ENCODE peak calls at places on chromosome 13, in six cellular contexts. One of them, this sample, is unnamed.

GRCh38 chr13:98109226-98109625 is 33.7 kb upstream of the FARP1 start:
- DNase-seq in lower leg skin: peak
- DNase-seq in spleen: no peak
- DNase-seq in tibial nerve: no peak
- DNase-seq in body of pancreas: no peak
- DNase-seq in GM12892: no peak
- DNase-seq in this sample: no peak

GRCh38 chr13:60583196-60583908 is 186.3 kb downstream of the TDRD3 start:
- DNase-seq in GM12892: no peak
- DNase-seq in lower leg skin: no peak
- DNase-seq in body of pancreas: no peak
- DNase-seq in tibial nerve: peak
- DNase-seq in spleen: no peak
- DNase-seq in this sample: no peak

GRCh38 chr13:23679214-23679613 is 109.0 kb downstream of the TNFRSF19 start:
- DNase-seq in body of pancreas: peak
- DNase-seq in tibial nerve: no peak
- DNase-seq in spleen: no peak
- DNase-seq in lower leg skin: no peak
- DNase-seq in GM12892: no peak
- DNase-seq in this sample: no peak

GRCh38 chr13:22589880-22590279 is 590.9 kb upstream of the SGCG start:
- DNase-seq in tibial nerve: no peak
- DNase-seq in lower leg skin: no peak
- DNase-seq in body of pancreas: no peak
- DNase-seq in GM12892: no peak
- DNase-seq in spleen: no peak
- DNase-seq in this sample: no peak

GRCh38 chr13:111082240-111082639 is 32.9 kb upstream of the ARHGEF7 start:
- DNase-seq in lower leg skin: no peak
- DNase-seq in tibial nerve: no peak
- DNase-seq in GM12892: no peak
- DNase-seq in body of pancreas: no peak
- DNase-seq in spleen: no peak
- DNase-seq in this sample: no peak

GRCh38 chr13:98312606-98313005 is 135.5 kb upstream of the RNF113B start:
- DNase-seq in spleen: no peak
- DNase-seq in GM12892: no peak
- DNase-seq in body of pancreas: peak
- DNase-seq in tibial nerve: no peak
- DNase-seq in lower leg skin: no peak
- DNase-seq in this sample: no peak

GRCh38 chr13:112346173-112346898 is 29.8 kb upstream of the SPACA7 start:
- DNase-seq in spleen: peak
- DNase-seq in body of pancreas: no peak
- DNase-seq in tibial nerve: no peak
- DNase-seq in lower leg skin: no peak
- DNase-seq in GM12892: no peak
- DNase-seq in this sample: no peak

GRCh38 chr13:99432637-99433542 is 68.4 kb upstream of the TM9SF2 start:
- DNase-seq in body of pancreas: peak
- DNase-seq in tibial nerve: peak
- DNase-seq in lower leg skin: peak
- DNase-seq in GM12892: peak
- DNase-seq in spleen: peak
- DNase-seq in this sample: peak

GRCh38 chr13:91627952-91628739 is 229.7 kb downstream of the GPC5 start:
- DNase-seq in tibial nerve: no peak
- DNase-seq in body of pancreas: no peak
- DNase-seq in spleen: no peak
- DNase-seq in GM12892: no peak
- DNase-seq in lower leg skin: no peak
- DNase-seq in this sample: no peak

GRCh38 chr13:109971006-109971744 is 184.8 kb upstream of the IRS2 start:
- DNase-seq in body of pancreas: no peak
- DNase-seq in GM12892: no peak
- DNase-seq in spleen: no peak
- DNase-seq in tibial nerve: no peak
- DNase-seq in lower leg skin: peak
- DNase-seq in this sample: no peak

GRCh38 chr13:19681517-19681916 is 48.1 kb downstream of the MPHOSPH8 start:
- DNase-seq in lower leg skin: no peak
- DNase-seq in body of pancreas: no peak
- DNase-seq in GM12892: no peak
- DNase-seq in tibial nerve: no peak
- DNase-seq in spleen: no peak
- DNase-seq in this sample: no peak

GRCh38 chr13:19864018-19864338 is 529 bp upstream of the ZMYM5 start:
- DNase-seq in GM12892: peak
- DNase-seq in body of pancreas: peak
- DNase-seq in spleen: no peak
- DNase-seq in lower leg skin: peak
- DNase-seq in tibial nerve: peak
- DNase-seq in this sample: peak

GRCh38 chr13:109383683-109384082 is 402.7 kb downstream of the IRS2 start:
- DNase-seq in spleen: no peak
- DNase-seq in lower leg skin: no peak
- DNase-seq in GM12892: no peak
- DNase-seq in body of pancreas: no peak
- DNase-seq in tibial nerve: no peak
- DNase-seq in this sample: no peak

GRCh38 chr13:73275163-73275562 is 216.4 kb downstream of the KLF5 start:
- DNase-seq in lower leg skin: no peak
- DNase-seq in spleen: no peak
- DNase-seq in tibial nerve: no peak
- DNase-seq in GM12892: no peak
- DNase-seq in body of pancreas: no peak
- DNase-seq in this sample: no peak

GRCh38 chr13:50236898-50237318 is 221.7 kb downstream of the KCNRG start:
- DNase-seq in lower leg skin: no peak
- DNase-seq in spleen: no peak
- DNase-seq in tibial nerve: no peak
- DNase-seq in GM12892: no peak
- DNase-seq in body of pancreas: no peak
- DNase-seq in this sample: peak

GRCh38 chr13:33262997-33263396 is 22.6 kb downstream of the STARD13 start:
- DNase-seq in tibial nerve: no peak
- DNase-seq in GM12892: no peak
- DNase-seq in body of pancreas: no peak
- DNase-seq in spleen: no peak
- DNase-seq in lower leg skin: no peak
- DNase-seq in this sample: no peak

GRCh38 chr13:44072536-44072935 is 192.8 kb downstream of the LACC1 start:
- DNase-seq in GM12892: no peak
- DNase-seq in tibial nerve: no peak
- DNase-seq in lower leg skin: no peak
- DNase-seq in body of pancreas: no peak
- DNase-seq in spleen: no peak
- DNase-seq in this sample: no peak

GRCh38 chr13:65912516-65912915 is 1317.6 kb downstream of the PCDH9 start:
- DNase-seq in lower leg skin: no peak
- DNase-seq in GM12892: no peak
- DNase-seq in spleen: no peak
- DNase-seq in body of pancreas: no peak
- DNase-seq in tibial nerve: no peak
- DNase-seq in this sample: no peak

DNA sequence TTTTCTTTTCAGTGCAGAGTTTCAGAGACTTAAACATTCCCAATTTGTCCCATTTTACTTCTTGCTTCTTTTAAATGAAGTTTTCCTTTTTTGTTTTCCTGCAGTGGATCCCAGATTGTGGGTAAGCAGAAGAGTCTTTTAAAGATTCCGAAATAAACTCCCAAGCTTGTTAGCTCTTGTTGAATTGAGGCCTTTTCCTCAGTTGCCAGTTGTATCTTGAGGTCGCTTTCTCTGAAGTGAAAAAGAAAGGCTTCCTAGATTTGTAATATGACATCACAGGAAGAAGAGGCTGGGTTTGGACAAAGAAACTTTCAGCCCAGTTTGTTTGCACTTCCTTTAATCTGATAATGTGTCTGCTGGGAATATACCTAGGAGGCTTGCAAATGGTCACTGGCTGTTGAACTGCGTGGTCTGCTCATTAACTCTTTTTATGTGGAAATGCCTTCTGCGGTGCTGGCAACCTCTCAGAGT is at the start of gene LPAR6:
- DNase-seq in GM12892: no peak
- DNase-seq in tibial nerve: no peak
- DNase-seq in spleen: no peak
- DNase-seq in lower leg skin: no peak
- DNase-seq in body of pancreas: peak
- DNase-seq in this sample: no peak
- TF ChIP-seq POLR2A in GM12892: no peak
- TF ChIP-seq POLR2A in tibial nerve: peak
- TF ChIP-seq POLR2A in spleen: peak
- TF ChIP-seq POLR2A in lower leg skin: no peak
- TF ChIP-seq POLR2A in body of pancreas: peak
- TF ChIP-seq POLR2A in this sample: peak

DNA sequence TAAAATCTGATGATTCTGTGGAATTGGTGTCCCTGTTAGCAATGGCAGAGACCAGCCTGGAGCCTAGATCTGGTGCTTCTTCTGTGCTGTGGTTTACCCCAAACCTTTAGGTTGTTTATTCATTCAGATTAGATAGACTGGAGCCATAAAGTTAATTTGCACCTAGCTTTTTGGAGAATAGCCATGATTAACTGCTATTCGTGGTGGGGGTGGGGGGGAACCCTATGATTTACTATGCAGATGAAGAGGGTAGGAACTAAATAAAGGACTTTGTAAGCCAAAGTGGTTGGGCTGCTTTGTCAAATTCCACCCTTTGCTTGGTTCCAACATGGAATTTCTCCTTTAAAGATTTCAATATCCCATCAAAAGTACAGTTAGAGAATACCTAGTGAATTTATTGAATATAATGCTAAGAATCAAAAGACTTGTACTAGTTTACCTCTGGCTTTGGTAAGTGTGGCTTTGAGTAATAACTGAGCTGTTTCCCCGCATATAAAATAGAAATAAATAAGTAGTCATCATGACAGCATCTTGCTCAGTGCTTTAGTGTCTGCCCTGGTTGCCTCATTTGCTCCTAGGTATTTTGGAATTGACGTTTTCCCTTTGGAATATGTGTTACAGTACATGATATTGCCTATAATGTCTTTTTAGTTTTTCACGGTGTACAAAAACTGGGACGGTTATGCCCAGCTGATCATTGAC is 27.6 kb downstream of the SKA3 start:
- DNase-seq in lower leg skin: no peak
- DNase-seq in body of pancreas: no peak
- DNase-seq in tibial nerve: no peak
- DNase-seq in GM12892: no peak
- DNase-seq in spleen: no peak
- DNase-seq in this sample: no peak
- TF ChIP-seq POLR2A in lower leg skin: no peak
- TF ChIP-seq POLR2A in body of pancreas: no peak
- TF ChIP-seq POLR2A in tibial nerve: no peak
- TF ChIP-seq POLR2A in GM12892: peak
- TF ChIP-seq POLR2A in spleen: no peak
- TF ChIP-seq POLR2A in this sample: no peak

GRCh38 chr13:26221721-26222522 is at the start of gene RNF6:
- DNase-seq in GM12892: peak
- DNase-seq in body of pancreas: peak
- DNase-seq in lower leg skin: peak
- DNase-seq in spleen: peak
- DNase-seq in tibial nerve: peak
- DNase-seq in this sample: peak
- TF ChIP-seq POLR2A in GM12892: peak
- TF ChIP-seq POLR2A in body of pancreas: peak
- TF ChIP-seq POLR2A in lower leg skin: no peak
- TF ChIP-seq POLR2A in spleen: peak
- TF ChIP-seq POLR2A in tibial nerve: peak
- TF ChIP-seq POLR2A in this sample: peak

GRCh38 chr13:85332595-85332994 is 466.6 kb downstream of the SLITRK6 start:
- DNase-seq in body of pancreas: no peak
- DNase-seq in tibial nerve: no peak
- DNase-seq in GM12892: no peak
- DNase-seq in lower leg skin: no peak
- DNase-seq in spleen: no peak
- DNase-seq in this sample: no peak
- TF ChIP-seq POLR2A in body of pancreas: no peak
- TF ChIP-seq POLR2A in tibial nerve: no peak
- TF ChIP-seq POLR2A in GM12892: no peak
- TF ChIP-seq POLR2A in lower leg skin: no peak
- TF ChIP-seq POLR2A in spleen: no peak
- TF ChIP-seq POLR2A in this sample: no peak

GRCh38 chr13:46052314-46053161 is at the start of gene ZC3H13:
- DNase-seq in tibial nerve: peak
- DNase-seq in lower leg skin: peak
- DNase-seq in spleen: peak
- DNase-seq in body of pancreas: peak
- DNase-seq in GM12892: peak
- DNase-seq in this sample: peak
- TF ChIP-seq POLR2A in tibial nerve: no peak
- TF ChIP-seq POLR2A in lower leg skin: no peak
- TF ChIP-seq POLR2A in spleen: no peak
- TF ChIP-seq POLR2A in body of pancreas: peak
- TF ChIP-seq POLR2A in GM12892: peak
- TF ChIP-seq POLR2A in this sample: peak

GRCh38 chr13:113770441-113770840 is 11.4 kb downstream of the TMEM255B start:
- DNase-seq in tibial nerve: no peak
- DNase-seq in body of pancreas: no peak
- DNase-seq in lower leg skin: peak
- DNase-seq in GM12892: no peak
- DNase-seq in spleen: peak
- DNase-seq in this sample: peak

GRCh38 chr13:113769881-113770280 is 10.9 kb downstream of the TMEM255B start:
- DNase-seq in lower leg skin: no peak
- DNase-seq in spleen: peak
- DNase-seq in body of pancreas: no peak
- DNase-seq in GM12892: no peak
- DNase-seq in tibial nerve: no peak
- DNase-seq in this sample: no peak

GRCh38 chr13:113774177-113775107 is 15.4 kb downstream of the TMEM255B start:
- DNase-seq in lower leg skin: peak
- DNase-seq in body of pancreas: no peak
- DNase-seq in spleen: no peak
- DNase-seq in GM12892: no peak
- DNase-seq in tibial nerve: no peak
- DNase-seq in this sample: no peak

GRCh38 chr13:113769106-113769505 is 10.1 kb downstream of the TMEM255B start:
- DNase-seq in body of pancreas: no peak
- DNase-seq in GM12892: no peak
- DNase-seq in tibial nerve: no peak
- DNase-seq in spleen: peak
- DNase-seq in lower leg skin: peak
- DNase-seq in this sample: no peak

DNA sequence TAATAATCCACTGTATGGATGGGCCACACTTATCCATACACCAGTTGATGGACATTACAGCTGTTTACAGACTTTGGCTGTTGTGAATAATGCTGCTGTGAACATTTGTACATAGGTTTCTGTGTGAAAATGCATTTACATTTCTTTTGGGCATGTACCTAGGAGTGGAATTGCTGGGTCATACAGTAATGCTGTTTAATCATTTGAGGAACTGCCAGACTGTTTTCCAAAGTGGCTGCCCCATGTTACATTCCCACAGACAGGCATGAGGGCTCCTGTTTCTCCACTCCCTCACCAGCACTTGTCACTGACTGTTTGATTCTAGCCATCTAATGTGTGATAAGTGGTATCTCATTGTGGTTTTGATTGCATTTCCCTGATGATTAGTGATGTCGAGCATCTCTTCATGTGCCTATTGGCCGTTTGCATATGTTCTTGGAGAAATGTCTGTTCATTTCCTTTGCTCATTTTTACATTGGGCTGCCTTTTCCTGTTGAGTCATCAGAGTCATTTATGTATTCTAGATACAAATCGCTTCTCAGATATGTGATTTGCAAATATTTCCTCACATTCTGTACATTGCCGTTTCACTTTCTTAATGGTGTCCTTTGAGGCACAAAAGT is 12.8 kb downstream of the TMEM255B start:
- DNase-seq in GM12892: no peak
- DNase-seq in tibial nerve: no peak
- DNase-seq in body of pancreas: no peak
- DNase-seq in lower leg skin: peak
- DNase-seq in spleen: no peak
- DNase-seq in this sample: peak
- TF ChIP-seq POLR2A in GM12892: no peak
- TF ChIP-seq POLR2A in tibial nerve: no peak
- TF ChIP-seq POLR2A in body of pancreas: no peak
- TF ChIP-seq POLR2A in lower leg skin: no peak
- TF ChIP-seq POLR2A in spleen: no peak
- TF ChIP-seq POLR2A in this sample: no peak

This sample was measured in Peyer's patch.